ENCODE peak calls at places on chromosomes 13 and 19, in six cellular contexts. L, W, Q, C, E and U are unnamed samples.

GRCh38 chr19:6020972-6021805 is 43.2 kb upstream of the RANBP3 start:
- DNase-seq in W (no peak), C (no peak), E (no peak), L (no peak), Q (no peak), U (no peak)

GRCh38 chr13:113364371-113364932 is 522 bp upstream of the GRTP1 start:
- DNase-seq in E (no peak), L (no peak), Q (no peak), C (peak; percentile 40), W (peak; percentile 33), U (no peak)

GRCh38 chr19:6811906-6812305 is 39.4 kb downstream of the VAV1 start:
- DNase-seq in C (no peak), L (peak; percentile 52), Q (peak; percentile 83), E (no peak), W (no peak), U (peak; percentile 61)

GRCh38 chr19:2446390-2446789 is 10.4 kb downstream of the LMNB2 start:
- DNase-seq in E (no peak), W (no peak), L (no peak), Q (no peak), C (no peak), U (no peak)

GRCh38 chr13:112688560-112689497 is 1.0 kb upstream of the ATP11A start:
- DNase-seq in E (peak; percentile 90), W (peak; percentile 27), L (no peak), Q (peak; percentile 6), C (no peak), U (peak; percentile 16)

GRCh38 chr13:21934309-21934708 is 263.4 kb downstream of the FGF9 start:
- DNase-seq in Q (no peak), W (no peak), E (no peak), C (no peak), L (no peak), U (no peak)

GRCh38 chr13:54226866-54227265 is 1198.3 kb downstream of the OLFM4 start:
- DNase-seq in W (no peak), L (no peak), C (no peak), E (no peak), Q (no peak), U (no peak)

GRCh38 chr13:31001647-31002046 is 69.2 kb downstream of the TEX26 start:
- DNase-seq in E (no peak), C (no peak), L (no peak), Q (peak; percentile 8), W (no peak), U (peak; percentile 58)

GRCh38 chr19:1874554-1875185 is 10.6 kb downstream of the ABHD17A start:
- DNase-seq in L (peak; percentile 39), Q (no peak), C (no peak), E (no peak), W (no peak), U (peak; percentile 53)

GRCh38 chr19:18562086-18562485 is 4.4 kb downstream of the KXD1 start:
- DNase-seq in E (no peak), Q (peak; percentile 88), C (no peak), L (peak; percentile 44), W (no peak), U (peak; percentile 71)

GRCh38 chr19:21202865-21203494 is 61.1 kb downstream of the ZNF431 start:
- DNase-seq in L (peak; percentile 41), W (no peak), E (no peak), Q (peak; percentile 29), C (no peak), U (peak; percentile 14)

GRCh38 chr13:93368705-93369104 is 142.1 kb downstream of the GPC6 start:
- DNase-seq in E (no peak), Q (no peak), W (no peak), C (no peak), L (no peak), U (no peak)

GRCh38 chr19:49145485-49146407 is 9.4 kb downstream of the HRC start:
- DNase-seq in L (peak; percentile 73), W (peak; percentile 89), C (no peak), Q (peak; percentile 78), E (peak; percentile 78), U (peak; percentile 81)

GRCh38 chr19:28403698-28404099 is 809.3 kb downstream of the UQCRFS1 start:
- DNase-seq in E (no peak), C (no peak), L (no peak), W (no peak), Q (no peak), U (no peak)

GRCh38 chr19:12721656-12722565 is 1.8 kb downstream of the TNPO2 start:
- DNase-seq in C (peak; percentile 51), L (peak; percentile 64), E (peak; percentile 59), W (peak; percentile 56), Q (peak; percentile 82), U (peak; percentile 66)

GRCh38 chr19:806815-807421 is 9.7 kb downstream of the PTBP1 start:
- DNase-seq in W (no peak), L (no peak), E (no peak), C (no peak), Q (no peak), U (no peak)

GRCh38 chr19:16445238-16446107 is 26.3 kb downstream of the EPS15L1 start:
- DNase-seq in W (no peak), C (no peak), E (no peak), L (peak; percentile 78), Q (no peak), U (no peak)

GRCh38 chr13:27313742-27314141 is 43.1 kb downstream of the RASL11A start:
- DNase-seq in E (no peak), L (no peak), C (no peak), W (no peak), Q (no peak), U (no peak)

GRCh38 chr19:50703915-50704548 is 15.6 kb downstream of the SHANK1 start:
- DNase-seq in Q (no peak), L (no peak), E (no peak), W (no peak), C (no peak), U (no peak)

GRCh38 chr19:1057185-1057857 is 9.6 kb upstream of the ARHGAP45 start:
- DNase-seq in W (no peak), Q (peak; percentile 74), E (no peak), C (no peak), L (peak; percentile 75), U (peak; percentile 69)

GRCh38 chr13:42747399-42747873 is 33.9 kb upstream of the FAM216B start:
- DNase-seq in L (peak; percentile 99), E (no peak), Q (peak; percentile 83), C (no peak), W (no peak), U (peak; percentile 16)

GRCh38 chr19:30224689-30225606 is 147.2 kb upstream of the ZNF536 start:
- DNase-seq in C (no peak), E (no peak), W (no peak), L (no peak), Q (no peak), U (no peak)

GRCh38 chr13:48678316-48678715 is 24.6 kb downstream of the CYSLTR2 start:
- DNase-seq in C (no peak), Q (no peak), L (no peak), W (no peak), E (no peak), U (no peak)

GRCh38 chr13:96837809-96838208 is 156.5 kb downstream of the OXGR1 start:
- DNase-seq in L (no peak), C (no peak), E (no peak), W (no peak), Q (no peak), U (no peak)

GRCh38 chr13:80408270-80408669 is 67.3 kb upstream of the SPRY2 start:
- DNase-seq in C (no peak), Q (no peak), L (no peak), E (no peak), W (no peak), U (no peak)

GRCh38 chr13:79402074-79402635 is 3.9 kb downstream of the RBM26 start:
- DNase-seq in W (no peak), C (no peak), L (peak; percentile 21), E (no peak), Q (no peak), U (peak; percentile 24)

GRCh38 chr19:55652311-55653078 is 2.3 kb upstream of the U2AF2 start:
- DNase-seq in E (no peak), W (no peak), L (no peak), C (no peak), Q (no peak), U (no peak)

GRCh38 chr13:113616991-113617749 is 32.6 kb downstream of the TFDP1 start:
- DNase-seq in C (no peak), L (no peak), W (no peak), Q (peak; percentile 64), E (no peak), U (no peak)

GRCh38 chr19:35585844-35586243 is at the start of gene PMIS2:
- DNase-seq in Q (no peak), E (no peak), L (peak; percentile 7), W (no peak), C (no peak), U (no peak)

GRCh38 chr13:49681837-49682236 is 9.4 kb downstream of the EBPL start:
- DNase-seq in Q (peak; percentile 16), E (no peak), L (peak; percentile 46), W (no peak), C (no peak), U (no peak)

GRCh38 chr13:49678172-49678914 is 12.9 kb downstream of the EBPL start:
- DNase-seq in Q (no peak), L (no peak), W (no peak), C (no peak), E (no peak), U (no peak)

GRCh38 chr13:49679244-49679643 is 12.0 kb downstream of the EBPL start:
- DNase-seq in C (no peak), W (no peak), Q (peak; percentile 20), E (no peak), L (no peak), U (peak; percentile 31)

GRCh38 chr13:49683489-49683888 is 7.8 kb downstream of the EBPL start:
- DNase-seq in W (no peak), E (no peak), Q (no peak), C (no peak), L (no peak), U (no peak)
- H3K4me3 ChIP-seq in W (no peak overlapping the region), E (no peak overlapping the region), Q (no peak overlapping the region), C (no peak overlapping the region), L (no peak overlapping the region), U (no peak overlapping the region)

GRCh38 chr19:7831452-7831851 is 1.4 kb downstream of the EVI5L start:
- DNase-seq in C (no peak), Q (peak; percentile 44), W (no peak), L (peak; percentile 54), E (no peak), U (peak; percentile 48)
- TF ChIP-seq CTCF in C (no peak), Q (peak; percentile 40), W (no peak), L (peak; percentile 53), E (no peak), U (peak; percentile 59)

GRCh38 chr19:47130120-47130588 is 481 bp upstream of the SAE1 start:
- DNase-seq in Q (no peak), W (no peak), L (no peak), C (no peak), E (no peak), U (no peak)
- H3K4me3 ChIP-seq in Q (no peak overlapping the region), W (peak overlapping the region; percentile 53), L (no peak overlapping the region), C (no peak overlapping the region), E (no peak overlapping the region), U (no peak overlapping the region)

GRCh38 chr19:31356587-31357314 is 7.5 kb upstream of the TSHZ3 start:
- DNase-seq in W (peak; percentile 31), E (no peak), L (no peak), Q (no peak), C (no peak), U (no peak)
- TF ChIP-seq CTCF in W (peak; percentile 32), E (peak; percentile 9), L (no peak), Q (no peak), C (no peak), U (peak; percentile 41)